ENCODE peak calls at places on chromosome 20, in nine cellular contexts. G, J, N, R, C, V, M, O and K are unnamed samples.

GRCh38 chr20:48682529-48683385 is 145.0 kb downstream of the PREX1 start:
- DNase-seq in G (no peak), J (no peak), N (no peak), R (peak; percentile 69), C (peak; percentile 66), V (peak; percentile 76), M (peak; percentile 89), O (peak; percentile 91), K (peak; percentile 91)

GRCh38 chr20:53883098-53883762 is 187.2 kb downstream of the BCAS1 start:
- DNase-seq in G (peak; percentile 46), J (no peak), N (peak; percentile 89), R (no peak), C (no peak), V (no peak), M (no peak), O (no peak), K (no peak)

GRCh38 chr20:63706852-63707557 is 771 bp downstream of the ARFRP1 start:
- DNase-seq in G (peak; percentile 74), J (no peak), N (peak; percentile 59), R (peak; percentile 72), C (no peak), V (peak; percentile 48), M (peak; percentile 33), O (peak; percentile 70), K (peak; percentile 38)

GRCh38 chr20:14412102-14412501 is 74.7 kb upstream of the FLRT3 start:
- DNase-seq in G (no peak), J (no peak), N (no peak), R (no peak), C (no peak), V (no peak), M (no peak), O (no peak), K (no peak)

GRCh38 chr20:9532069-9532809 is 17.8 kb downstream of the LAMP5 start:
- DNase-seq in G (no peak), J (no peak), N (peak; percentile 22), R (no peak), C (no peak), V (no peak), M (no peak), O (no peak), K (no peak)

GRCh38 chr20:1415667-1416468 is 23.0 kb upstream of the FKBP1A start:
- DNase-seq in G (peak; percentile 94), J (no peak), N (peak; percentile 99), R (no peak), C (no peak), V (no peak), M (no peak), O (no peak), K (no peak)

GRCh38 chr20:23587631-23588030 is 18.1 kb downstream of the CST9 start:
- DNase-seq in G (no peak), J (no peak), N (no peak), R (no peak), C (peak; percentile 24), V (no peak), M (no peak), O (no peak), K (no peak)

GRCh38 chr20:57438552-57438951 is 47.4 kb downstream of the RBM38 start:
- DNase-seq in G (no peak), J (no peak), N (no peak), R (no peak), C (no peak), V (no peak), M (no peak), O (no peak), K (no peak)

GRCh38 chr20:752263-752662 is 16.0 kb downstream of the SLC52A3 start:
- DNase-seq in G (no peak), J (no peak), N (no peak), R (no peak), C (no peak), V (no peak), M (no peak), O (no peak), K (no peak)

GRCh38 chr20:57104711-57105110 is 161.7 kb downstream of the BMP7 start:
- DNase-seq in G (no peak), J (no peak), N (no peak), R (no peak), C (no peak), V (no peak), M (no peak), O (no peak), K (no peak)

GRCh38 chr20:37347891-37348642 is 2.1 kb downstream of the SRC start:
- DNase-seq in G (no peak), J (no peak), N (peak; percentile 23), R (no peak), C (no peak), V (no peak), M (no peak), O (no peak), K (no peak)

DNA sequence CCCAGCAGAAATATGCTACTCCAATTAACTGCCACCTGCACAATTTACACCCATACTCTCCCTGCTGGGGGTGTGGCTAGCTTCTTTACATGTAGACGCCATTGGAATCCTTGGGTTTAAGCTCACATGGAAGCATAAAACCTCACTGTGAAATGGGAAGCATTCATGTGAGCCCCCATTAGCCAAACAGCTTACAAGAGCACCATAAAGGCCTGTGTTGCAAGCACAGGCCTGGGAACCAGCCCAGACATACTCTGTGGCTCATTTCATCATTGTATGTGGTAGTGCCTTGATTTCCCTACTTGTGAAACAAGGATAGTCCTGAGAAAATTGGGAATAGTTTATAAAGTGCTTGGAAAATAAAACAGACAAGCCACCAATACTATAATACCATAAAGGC is 7.0 kb downstream of the ADNP start:
- DNase-seq in G (no peak), J (no peak), N (no peak), R (no peak), C (no peak), V (no peak), M (no peak), O (no peak), K (no peak)
- H3K4me1 ChIP-seq in G (peaks cover 59% of the 10 kb centered on the region), J (no peaks in the 10 kb centered on the region), N (peaks cover 20% of the 10 kb centered on the region), R (peaks cover 8% of the 10 kb centered on the region), C (peaks cover 9% of the 10 kb centered on the region), V (peaks cover 6% of the 10 kb centered on the region), M (peaks cover 21% of the 10 kb centered on the region), O (peaks cover 89% of the 10 kb centered on the region), K (peaks cover 82% of the 10 kb centered on the region)

GRCh38 chr20:46063652-46064054 is 26.1 kb downstream of the NCOA5 start:
- DNase-seq in G (no peak), J (no peak), N (no peak), R (no peak), C (no peak), V (no peak), M (no peak), O (no peak), K (no peak)
- TF ChIP-seq CTCF in G (no peak), J (no peak), N (no peak), R (no peak), C (no peak), V (no peak), M (no peak), O (no peak), K (no peak)

GRCh38 chr20:10654630-10655029 is 19.2 kb downstream of the JAG1 start:
- DNase-seq in G (no peak), J (no peak), N (no peak), R (no peak), C (no peak), V (peak; percentile 59), M (no peak), O (no peak), K (no peak)
- H3K27ac ChIP-seq in G (no peak overlapping the region), J (peak overlapping the region; percentile 93), N (peak overlapping the region; percentile 66), R (no peak overlapping the region), C (peak overlapping the region; percentile 48), V (no peak overlapping the region), M (no peak overlapping the region), O (peak overlapping the region; percentile 56), K (peak overlapping the region; percentile 73)

GRCh38 chr20:25197870-25198190 is 2.3 kb downstream of the ENTPD6 start:
- DNase-seq in G (no peak), J (no peak), N (no peak), R (no peak), C (no peak), V (no peak), M (no peak), O (no peak), K (no peak)

GRCh38 chr20:25197173-25197869 is 1.8 kb downstream of the ENTPD6 start:
- DNase-seq in G (no peak), J (no peak), N (peak; percentile 25), R (peak; percentile 21), C (no peak), V (no peak), M (no peak), O (no peak), K (no peak)

GRCh38 chr20:25198663-25199363 is 3.3 kb downstream of the ENTPD6 start:
- DNase-seq in G (no peak), J (no peak), N (no peak), R (no peak), C (no peak), V (no peak), M (no peak), O (no peak), K (no peak)

GRCh38 chr20:25196701-25197120 is 1.2 kb downstream of the ENTPD6 start:
- DNase-seq in G (no peak), J (no peak), N (no peak), R (peak; percentile 24), C (no peak), V (no peak), M (no peak), O (no peak), K (no peak)

GRCh38 chr20:25199473-25200265 is 4.2 kb downstream of the ENTPD6 start:
- DNase-seq in G (no peak), J (no peak), N (no peak), R (no peak), C (no peak), V (no peak), M (no peak), O (no peak), K (no peak)
- H3K4me1 ChIP-seq in G (peaks cover 35% of the 10 kb centered on the region), J (no peaks in the 10 kb centered on the region), N (peaks cover 39% of the 10 kb centered on the region), R (peaks cover 10% of the 10 kb centered on the region), C (peaks cover 4% of the 10 kb centered on the region), V (no peaks in the 10 kb centered on the region), M (no peaks in the 10 kb centered on the region), O (peaks cover 31% of the 10 kb centered on the region), K (peaks cover 36% of the 10 kb centered on the region)

DNA sequence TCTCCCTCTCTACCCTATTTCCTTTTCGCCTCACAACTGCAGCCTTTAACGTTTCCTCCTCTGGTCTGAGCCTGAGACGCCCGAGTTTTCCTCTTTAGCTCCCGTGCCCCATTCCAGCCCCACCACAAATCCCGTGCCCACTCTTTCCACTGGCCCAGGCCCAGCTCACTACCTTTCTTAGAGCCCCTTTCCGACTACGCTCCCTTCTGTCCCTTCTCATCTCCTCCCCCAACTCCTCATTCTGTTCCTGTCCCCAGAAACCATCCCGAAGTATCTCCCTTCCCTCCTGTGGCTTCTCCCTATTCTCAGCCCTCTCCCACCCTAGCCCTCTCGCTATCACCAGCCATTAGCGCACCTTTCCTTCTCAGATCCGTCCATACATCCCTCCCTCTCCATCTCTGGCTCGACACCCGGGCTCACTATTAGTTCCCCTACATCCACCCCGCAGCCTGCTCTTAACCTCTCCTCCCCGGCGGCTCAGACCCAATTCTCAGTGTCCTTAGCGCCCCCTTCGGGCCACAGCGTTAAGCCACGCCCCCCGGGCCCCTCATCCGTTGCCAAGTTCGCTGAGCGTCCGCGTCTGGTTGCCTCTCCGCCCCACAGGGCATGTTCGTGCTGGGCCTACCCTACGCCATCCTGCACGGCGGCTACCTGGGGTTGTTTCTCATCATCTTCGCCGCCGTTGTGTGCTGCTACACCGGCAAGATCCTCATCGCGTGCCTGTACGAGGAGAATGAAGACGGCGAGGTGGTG is 2.7 kb downstream of the SLC32A1 start:
- DNase-seq in G (no peak), J (no peak), N (no peak), R (no peak), C (no peak), V (peak; percentile 97), M (no peak), O (no peak), K (no peak)
- TF ChIP-seq CTCF in G (no peak), J (no peak), N (peak; percentile 45), R (peak; percentile 13), C (no peak), V (peak; percentile 82), M (no peak), O (no peak), K (peak; percentile 34)